ENCODE peak calls at places on chromosomes 11 and 22, in five cellular contexts. X is K562, T is H1, O is HepG2, U is GM12878. F is an unnamed sample.

GRCh38 chr11:130847517-130847916 is 68.8 kb downstream of the SNX19 start:
- DNase-seq in X (no peak), T (no peak), O (peak; percentile 9), U (no peak), F (no peak)

GRCh38 chr11:107705027-107705426 is 6.8 kb downstream of the SLN start:
- DNase-seq in X (no peak), T (no peak), O (no peak), U (no peak), F (no peak)

GRCh38 chr11:117281159-117281558 is 10.0 kb upstream of the BACE1-AS start:
- DNase-seq in X (no peak), T (no peak), O (no peak), U (no peak), F (no peak)

GRCh38 chr22:21052715-21053459 is 7.1 kb downstream of the LRRC74B start:
- DNase-seq in X (no peak), T (no peak), O (no peak), U (no peak), F (no peak)

GRCh38 chr22:18126606-18127005 is 16.0 kb downstream of the TUBA8 start:
- DNase-seq in X (no peak), T (no peak), O (no peak), U (no peak), F (no peak)

GRCh38 chr22:42078469-42079318 is 806 bp upstream of the SMDT1 start:
- DNase-seq in X (no peak), T (no peak), O (no peak), U (no peak), F (no peak)

GRCh38 chr11:132312161-132312560 is 941.7 kb downstream of the NTM start:
- DNase-seq in X (no peak), T (no peak), O (no peak), U (no peak), F (no peak)

GRCh38 chr22:39290724-39291161 is 28.7 kb downstream of the RPL3 start:
- DNase-seq in X (no peak), T (no peak), O (peak; percentile 56), U (no peak), F (no peak)

GRCh38 chr22:31344369-31345330 is 1.5 kb downstream of the PATZ1 start:
- DNase-seq in X (no peak), T (peak; percentile 54), O (no peak), U (no peak), F (no peak)

GRCh38 chr11:16881766-16882165 is 132.4 kb downstream of the PLEKHA7 start:
- DNase-seq in X (no peak), T (no peak), O (no peak), U (no peak), F (no peak)

GRCh38 chr11:68997124-68997994 is 15.7 kb downstream of the MRGPRF start:
- DNase-seq in X (no peak), T (no peak), O (no peak), U (no peak), F (no peak)

GRCh38 chr22:48944433-48944755 is 883.3 kb downstream of the BRD1 start:
- DNase-seq in X (no peak), T (no peak), O (no peak), U (no peak), F (no peak)

GRCh38 chr11:19777342-19778102 is 64.9 kb downstream of the NAV2 start:
- DNase-seq in X (no peak), T (no peak), O (peak; percentile 13), U (peak; percentile 65), F (peak; percentile 46)

GRCh38 chr22:42560781-42561180 is 7.0 kb downstream of the SERHL2 start:
- DNase-seq in X (peak; percentile 55), T (no peak), O (peak; percentile 35), U (no peak), F (no peak)

GRCh38 chr11:115745545-115746265 is 241.5 kb upstream of the CADM1 start:
- DNase-seq in X (no peak), T (no peak), O (no peak), U (no peak), F (no peak)

DNA sequence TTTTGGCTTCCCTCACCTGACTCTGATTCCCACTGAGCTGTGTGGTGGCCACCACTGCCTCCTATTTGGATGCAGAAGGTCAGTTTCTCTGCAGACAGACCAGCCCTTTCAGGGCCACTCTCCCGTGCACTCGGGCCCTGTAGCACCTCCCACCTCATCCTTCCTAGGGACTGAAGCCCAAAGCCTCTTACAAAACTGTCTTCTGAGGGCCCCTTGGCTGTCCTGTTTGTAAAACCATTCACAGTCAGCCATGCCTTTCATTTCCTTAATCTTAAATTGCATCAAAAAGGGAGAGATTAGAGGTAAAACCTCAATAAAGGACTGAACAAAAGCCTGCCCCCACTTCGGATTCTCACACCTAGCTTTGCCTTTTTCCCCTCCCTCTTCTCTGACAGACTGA is 247.0 kb upstream of the CADM1 start:
- DNase-seq in X (no peak), T (no peak), O (no peak), U (no peak), F (no peak)
- TF ChIP-seq TAF1 in X (no peak), T (no peak), O (no peak), U (no peak), F (no peak)

GRCh38 chr11:62789576-62789975 is 2.2 kb downstream of the TMEM223 start:
- DNase-seq in X (no peak), T (no peak), O (no peak), U (no peak), F (no peak)
- TF ChIP-seq POLR2A in X (no peak), T (no peak), O (no peak), U (no peak), F (no peak)

DNA sequence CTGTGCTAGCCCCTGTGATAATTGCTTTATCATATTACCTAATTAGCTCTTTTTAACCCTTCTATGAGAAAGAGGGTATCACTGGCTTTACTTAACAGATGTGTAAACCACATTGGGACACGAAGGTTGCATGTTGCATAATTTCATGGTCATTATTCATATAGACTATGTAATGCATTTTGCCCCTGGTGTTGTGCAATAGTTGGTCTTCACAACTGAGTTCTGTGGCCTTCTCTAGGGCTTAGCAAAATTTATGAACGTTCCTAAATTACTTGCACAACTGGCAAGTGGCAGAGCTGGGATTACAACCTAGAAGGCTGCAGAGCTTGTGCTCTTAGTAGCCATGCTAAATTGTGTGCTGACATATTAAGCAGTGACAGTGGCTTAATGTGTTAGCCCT is 34.6 kb upstream of the PDGFD start:
- DNase-seq in X (no peak), T (no peak), O (no peak), U (no peak), F (no peak)
- TF ChIP-seq TAF1 in X (no peak), T (no peak), O (no peak), U (no peak), F (no peak)

GRCh38 chr22:26462051-26462450 is 21.5 kb downstream of the HPS4 start:
- DNase-seq in X (no peak), T (no peak), O (no peak), U (no peak), F (no peak)

GRCh38 chr22:26464312-26464711 is 19.3 kb downstream of the HPS4 start:
- DNase-seq in X (no peak), T (no peak), O (no peak), U (no peak), F (no peak)

GRCh38 chr22:26462971-26463661 is 20.5 kb downstream of the HPS4 start:
- DNase-seq in X (no peak), T (no peak), O (no peak), U (no peak), F (no peak)

GRCh38 chr22:26463688-26464087 is 19.9 kb downstream of the HPS4 start:
- DNase-seq in X (no peak), T (no peak), O (no peak), U (no peak), F (no peak)

DNA sequence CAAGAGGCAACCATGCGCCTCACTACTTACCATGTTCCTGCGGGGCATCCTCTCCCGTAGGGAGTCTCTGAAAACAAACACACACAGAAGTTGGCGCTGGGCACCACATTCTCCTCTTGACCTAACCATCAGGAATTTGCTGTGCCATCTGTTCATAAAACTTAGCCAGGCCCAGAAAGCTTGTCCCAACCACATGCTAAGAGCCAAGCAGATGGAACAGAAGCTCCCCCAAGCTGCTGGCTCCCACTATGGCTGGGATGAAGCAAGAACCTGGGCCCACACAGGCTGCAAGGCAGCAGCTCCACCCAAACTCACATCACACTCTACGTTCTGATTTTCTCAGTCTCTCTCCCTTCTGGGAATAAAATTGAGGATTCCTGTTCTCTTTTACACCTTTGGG is 17.4 kb downstream of the HPS4 start:
- DNase-seq in X (no peak), T (no peak), O (no peak), U (no peak), F (no peak)
- TF ChIP-seq POLR2A in X (no peak), T (no peak), O (no peak), U (no peak), F (no peak)

DNA sequence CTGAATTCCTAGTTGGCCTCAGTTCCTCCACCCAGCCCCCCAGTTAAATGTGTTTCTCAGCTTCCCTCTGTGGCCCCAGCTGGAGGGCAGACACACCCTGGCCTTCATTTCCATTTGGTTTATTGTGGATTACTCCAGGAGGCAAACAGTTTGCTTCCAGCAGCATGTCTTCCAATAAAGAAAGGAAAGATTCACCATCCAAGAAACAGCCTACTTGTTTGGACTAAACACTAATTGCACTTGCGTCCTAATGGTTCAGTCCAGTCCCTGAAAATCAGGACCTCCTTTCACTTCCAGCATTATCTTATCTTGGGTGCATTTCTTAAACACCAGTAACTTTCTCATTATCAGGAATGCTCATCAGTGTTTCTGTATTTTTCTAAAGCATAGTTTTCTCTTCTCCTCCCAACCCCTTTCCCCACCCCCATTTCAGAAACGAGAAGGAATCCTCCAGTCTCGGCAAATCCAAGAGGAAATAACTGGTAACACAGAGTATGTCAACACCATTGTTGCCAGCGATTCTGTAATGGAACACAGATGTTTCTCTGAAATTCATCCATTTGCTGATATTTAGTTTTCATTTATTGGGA is 130.9 kb downstream of the PARVA start:
- DNase-seq in X (no peak), T (no peak), O (no peak), U (no peak), F (no peak)
- TF ChIP-seq TAF1 in X (no peak), T (no peak), O (no peak), U (no peak), F (no peak)

DNA sequence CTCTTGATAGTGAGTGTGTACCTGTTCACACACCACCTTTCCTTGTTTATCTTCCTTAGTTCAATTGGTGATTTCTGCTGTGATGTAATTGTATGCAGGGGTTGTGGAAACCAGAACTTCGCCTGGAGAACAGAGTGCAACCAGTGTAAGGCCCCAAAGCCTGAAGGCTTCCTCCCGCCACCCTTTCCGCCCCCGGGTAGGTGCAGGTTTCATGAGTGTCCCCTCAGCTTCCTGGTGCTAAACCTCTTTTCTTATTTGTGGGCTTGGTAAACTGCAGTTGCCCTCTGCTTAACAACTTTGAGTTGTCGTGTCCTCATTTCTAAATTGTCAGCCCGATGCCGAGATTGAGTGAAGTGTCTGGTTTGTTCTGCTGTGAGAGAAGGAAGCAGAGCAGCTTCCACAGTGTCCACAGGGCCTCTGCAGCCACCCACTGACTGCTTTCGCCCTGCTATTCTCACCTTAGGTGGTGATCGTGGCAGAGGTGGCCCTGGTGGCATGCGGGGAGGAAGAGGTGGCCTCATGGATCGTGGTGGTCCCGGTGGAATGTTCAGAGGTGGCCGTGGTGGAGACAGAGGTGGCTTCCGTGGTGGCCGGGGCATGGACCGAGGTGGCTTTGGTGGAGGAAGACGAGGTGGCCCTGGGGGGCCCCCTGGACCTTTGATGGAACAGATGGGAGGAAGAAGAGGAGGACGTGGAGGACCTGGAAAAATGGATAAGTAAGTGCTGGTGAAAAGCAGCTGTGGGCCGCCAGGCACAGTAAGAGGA is 7.1 kb upstream of the GAS2L1 start:
- DNase-seq in X (no peak), T (no peak), O (no peak), U (no peak), F (no peak)
- TF ChIP-seq POLR2A in X (no peak), T (no peak), O (no peak), U (peak; percentile 73), F (no peak)

GRCh38 chr22:44211946-44212930 is 31.5 kb downstream of the PARVG start:
- DNase-seq in X (no peak), T (peak; percentile 39), O (no peak), U (no peak), F (no peak)
- TF ChIP-seq TAF1 in X (no peak), T (no peak), O (no peak), U (no peak), F (no peak)

F was measured in GM12891.